ENCODE peak calls at places on chromosomes 4 and X, in ten cellular contexts. I, A, P, G, J, F, X, B, D and T are unnamed samples.

GRCh38 chr4:185955817-185956542 is 113.0 kb upstream of the TLR3 start:
- DNase-seq in I (no peak), A (no peak), P (no peak), G (no peak), J (no peak), F (no peak), X (no peak), B (no peak), D (no peak), T (no peak)

GRCh38 chrX:12866451-12867377 is at the start of gene TLR7:
- DNase-seq in I (no peak), A (no peak), P (no peak), G (no peak), J (no peak), F (no peak), X (peak), B (no peak), D (no peak), T (no peak)

GRCh38 chr4:155197757-155198156 is 10.7 kb upstream of the NPY2R start:
- DNase-seq in I (no peak), A (no peak), P (no peak), G (no peak), J (no peak), F (no peak), X (no peak), B (no peak), D (no peak), T (no peak)

GRCh38 chr4:126991965-126992364 is 640.8 kb upstream of the INTU start:
- DNase-seq in I (no peak), A (no peak), P (no peak), G (peak), J (no peak), F (no peak), X (no peak), B (no peak), D (no peak), T (no peak)

GRCh38 chr4:36317731-36318130 is 36.3 kb downstream of the DTHD1 start:
- DNase-seq in I (no peak), A (no peak), P (no peak), G (no peak), J (no peak), F (no peak), X (no peak), B (no peak), D (no peak), T (no peak)

GRCh38 chr4:44326716-44327115 is 121.9 kb downstream of the KCTD8 start:
- DNase-seq in I (no peak), A (no peak), P (no peak), G (no peak), J (no peak), F (no peak), X (no peak), B (no peak), D (no peak), T (no peak)

GRCh38 chr4:14865804-14866203 is 136.5 kb upstream of the CPEB2 start:
- DNase-seq in I (no peak), A (no peak), P (no peak), G (no peak), J (no peak), F (no peak), X (no peak), B (no peak), D (no peak), T (peak)

GRCh38 chr4:66465111-66465510 is 794.8 kb upstream of the EPHA5 start:
- DNase-seq in I (no peak), A (no peak), P (no peak), G (no peak), J (no peak), F (no peak), X (no peak), B (no peak), D (no peak), T (no peak)

GRCh38 chr4:163157157-163157556 is 9.5 kb downstream of the NAF1 start:
- DNase-seq in I (no peak), A (no peak), P (no peak), G (no peak), J (no peak), F (no peak), X (no peak), B (no peak), D (no peak), T (no peak)

GRCh38 chr4:56681158-56681848 is at the start of gene HOPX:
- DNase-seq in I (no peak), A (no peak), P (no peak), G (no peak), J (no peak), F (peak), X (peak), B (no peak), D (no peak), T (no peak)

GRCh38 chr4:146107587-146107986 is 67.9 kb upstream of the LSM6 start:
- DNase-seq in I (no peak), A (no peak), P (no peak), G (no peak), J (no peak), F (no peak), X (no peak), B (no peak), D (no peak), T (no peak)

GRCh38 chrX:49164589-49165360 is 2.2 kb downstream of the MAGIX start:
- DNase-seq in I (no peak), A (no peak), P (no peak), G (no peak), J (no peak), F (no peak), X (no peak), B (no peak), D (no peak), T (no peak)

GRCh38 chr4:41384992-41385391 is 128.3 kb downstream of the UCHL1 start:
- DNase-seq in I (no peak), A (no peak), P (peak), G (no peak), J (no peak), F (no peak), X (no peak), B (no peak), D (no peak), T (no peak)

GRCh38 chrX:99717716-99718115 is 692.4 kb downstream of the PCDH19 start:
- DNase-seq in I (no peak), A (no peak), P (no peak), G (no peak), J (no peak), F (no peak), X (no peak), B (no peak), D (no peak), T (no peak)

GRCh38 chrX:74422576-74423288 is 1.4 kb downstream of the SLC16A2 start:
- DNase-seq in I (no peak), A (no peak), P (peak), G (no peak), J (peak), F (no peak), X (peak), B (no peak), D (no peak), T (no peak)

GRCh38 chr4:1584498-1584897 is 99.6 kb downstream of the FAM53A start:
- DNase-seq in I (no peak), A (no peak), P (peak), G (no peak), J (no peak), F (no peak), X (no peak), B (no peak), D (no peak), T (no peak)

GRCh38 chr4:181569553-181569952 is 673.6 kb upstream of the TENM3 start:
- DNase-seq in I (no peak), A (peak), P (no peak), G (peak), J (no peak), F (no peak), X (peak), B (no peak), D (peak), T (peak)

GRCh38 chr4:177109769-177110168 is 199.9 kb upstream of the NEIL3 start:
- DNase-seq in I (no peak), A (no peak), P (no peak), G (no peak), J (no peak), F (no peak), X (peak), B (no peak), D (no peak), T (no peak)

GRCh38 chrX:134004038-134004437 is 18.6 kb upstream of the GPC3 start:
- DNase-seq in I (no peak), A (no peak), P (no peak), G (no peak), J (no peak), F (no peak), X (no peak), B (no peak), D (no peak), T (no peak)

GRCh38 chr4:84058201-84058600 is 440.9 kb downstream of the NKX6-1 start:
- DNase-seq in I (no peak), A (no peak), P (no peak), G (no peak), J (no peak), F (no peak), X (no peak), B (no peak), D (no peak), T (no peak)

GRCh38 chrX:40148439-40149285 is 50.9 kb upstream of the BCOR start:
- DNase-seq in I (no peak), A (no peak), P (no peak), G (no peak), J (no peak), F (no peak), X (no peak), B (no peak), D (no peak), T (no peak)

GRCh38 chr4:5921981-5922380 is 29.1 kb upstream of the CRMP1 start:
- DNase-seq in I (no peak), A (no peak), P (no peak), G (no peak), J (no peak), F (no peak), X (no peak), B (no peak), D (no peak), T (no peak)